ENCODE peak calls at places on chromosomes 16 and 17, in nine cellular contexts. One of them, this sample, is unnamed.
A peak's percentile ranks its signal among the peaks of the same experiment; 100 is the strongest.

GRCh38 chr17:48723555-48724239 is 712 bp downstream of the PRAC2 start:
- DNase-seq in GM12865: no peak
- DNase-seq in mesenchymal stem cell: peak; percentile 33
- DNase-seq in memory B cell: no peak
- DNase-seq in NCI-H1105: no peak
- DNase-seq in trophoblast cell: no peak
- DNase-seq in DMS 273 treated with DMSO at 0.1 percent for 48 hours: no peak
- DNase-seq in lower leg skin: peak; percentile 92
- DNase-seq in left ventricle myocardium inferior: no peak
- DNase-seq in this sample: no peak

GRCh38 chr17:66449418-66449977 is 147.1 kb downstream of the PRKCA start:
- DNase-seq in trophoblast cell: no peak
- DNase-seq in memory B cell: no peak
- DNase-seq in mesenchymal stem cell: peak; percentile 32
- DNase-seq in left ventricle myocardium inferior: no peak
- DNase-seq in DMS 273 treated with DMSO at 0.1 percent for 48 hours: no peak
- DNase-seq in NCI-H1105: no peak
- DNase-seq in lower leg skin: peak; percentile 43
- DNase-seq in GM12865: no peak
- DNase-seq in this sample: no peak

GRCh38 chr17:1470071-1470773 is 14.2 kb upstream of the CRK start:
- DNase-seq in memory B cell: no peak
- DNase-seq in lower leg skin: no peak
- DNase-seq in mesenchymal stem cell: no peak
- DNase-seq in trophoblast cell: no peak
- DNase-seq in left ventricle myocardium inferior: no peak
- DNase-seq in NCI-H1105: no peak
- DNase-seq in DMS 273 treated with DMSO at 0.1 percent for 48 hours: no peak
- DNase-seq in GM12865: no peak
- DNase-seq in this sample: no peak

GRCh38 chr17:31533546-31534155 is 142.2 kb downstream of the RAB11FIP4 start:
- DNase-seq in memory B cell: no peak
- DNase-seq in GM12865: no peak
- DNase-seq in trophoblast cell: peak; percentile 86
- DNase-seq in mesenchymal stem cell: peak; percentile 49
- DNase-seq in left ventricle myocardium inferior: no peak
- DNase-seq in NCI-H1105: no peak
- DNase-seq in DMS 273 treated with DMSO at 0.1 percent for 48 hours: no peak
- DNase-seq in lower leg skin: no peak
- DNase-seq in this sample: no peak

GRCh38 chr17:6682339-6682738 is 30.8 kb downstream of the C17orf100 start:
- DNase-seq in lower leg skin: no peak
- DNase-seq in memory B cell: no peak
- DNase-seq in left ventricle myocardium inferior: no peak
- DNase-seq in mesenchymal stem cell: no peak
- DNase-seq in trophoblast cell: no peak
- DNase-seq in NCI-H1105: no peak
- DNase-seq in DMS 273 treated with DMSO at 0.1 percent for 48 hours: no peak
- DNase-seq in GM12865: no peak
- DNase-seq in this sample: no peak

GRCh38 chr17:75301502-75302206 is 12.4 kb upstream of the SLC25A19 start:
- DNase-seq in lower leg skin: no peak
- DNase-seq in mesenchymal stem cell: no peak
- DNase-seq in NCI-H1105: no peak
- DNase-seq in GM12865: no peak
- DNase-seq in left ventricle myocardium inferior: no peak
- DNase-seq in DMS 273 treated with DMSO at 0.1 percent for 48 hours: no peak
- DNase-seq in memory B cell: no peak
- DNase-seq in trophoblast cell: no peak
- DNase-seq in this sample: no peak

GRCh38 chr17:35804658-35805192 is 4.6 kb upstream of the TAF15 start:
- DNase-seq in trophoblast cell: peak; percentile 66
- DNase-seq in mesenchymal stem cell: peak; percentile 95
- DNase-seq in memory B cell: no peak
- DNase-seq in GM12865: peak; percentile 87
- DNase-seq in DMS 273 treated with DMSO at 0.1 percent for 48 hours: peak; percentile 90
- DNase-seq in NCI-H1105: peak; percentile 33
- DNase-seq in lower leg skin: no peak
- DNase-seq in left ventricle myocardium inferior: no peak
- DNase-seq in this sample: no peak

GRCh38 chr16:57226701-57227621 is 18.1 kb upstream of the ARL2BP start:
- DNase-seq in memory B cell: no peak
- DNase-seq in GM12865: no peak
- DNase-seq in lower leg skin: no peak
- DNase-seq in left ventricle myocardium inferior: no peak
- DNase-seq in NCI-H1105: no peak
- DNase-seq in trophoblast cell: peak; percentile 64
- DNase-seq in DMS 273 treated with DMSO at 0.1 percent for 48 hours: no peak
- DNase-seq in mesenchymal stem cell: no peak
- DNase-seq in this sample: no peak

GRCh38 chr17:78918979-78919378 is 6.2 kb downstream of the TIMP2 start:
- DNase-seq in trophoblast cell: no peak
- DNase-seq in mesenchymal stem cell: no peak
- DNase-seq in DMS 273 treated with DMSO at 0.1 percent for 48 hours: no peak
- DNase-seq in GM12865: no peak
- DNase-seq in left ventricle myocardium inferior: no peak
- DNase-seq in NCI-H1105: no peak
- DNase-seq in lower leg skin: no peak
- DNase-seq in memory B cell: no peak
- DNase-seq in this sample: no peak

GRCh38 chr17:3748576-3748975 is 24.9 kb downstream of the HASPIN start:
- DNase-seq in lower leg skin: no peak
- DNase-seq in DMS 273 treated with DMSO at 0.1 percent for 48 hours: no peak
- DNase-seq in left ventricle myocardium inferior: no peak
- DNase-seq in memory B cell: no peak
- DNase-seq in mesenchymal stem cell: no peak
- DNase-seq in trophoblast cell: no peak
- DNase-seq in GM12865: no peak
- DNase-seq in NCI-H1105: no peak
- DNase-seq in this sample: no peak

GRCh38 chr17:48254896-48255295 is 147.3 kb downstream of the SNX11 start:
- DNase-seq in mesenchymal stem cell: peak; percentile 64
- DNase-seq in lower leg skin: no peak
- DNase-seq in left ventricle myocardium inferior: no peak
- DNase-seq in trophoblast cell: no peak
- DNase-seq in DMS 273 treated with DMSO at 0.1 percent for 48 hours: no peak
- DNase-seq in memory B cell: no peak
- DNase-seq in GM12865: no peak
- DNase-seq in NCI-H1105: no peak
- DNase-seq in this sample: no peak

GRCh38 chr16:9148376-9149015 is 57.1 kb downstream of the HAPSTR1 start:
- DNase-seq in left ventricle myocardium inferior: no peak
- DNase-seq in NCI-H1105: no peak
- DNase-seq in mesenchymal stem cell: no peak
- DNase-seq in trophoblast cell: no peak
- DNase-seq in memory B cell: no peak
- DNase-seq in DMS 273 treated with DMSO at 0.1 percent for 48 hours: no peak
- DNase-seq in GM12865: no peak
- DNase-seq in lower leg skin: no peak
- DNase-seq in this sample: no peak

GRCh38 chr16:54489225-54489781 is 202.7 kb upstream of the IRX3 start:
- DNase-seq in lower leg skin: no peak
- DNase-seq in NCI-H1105: peak; percentile 92
- DNase-seq in mesenchymal stem cell: no peak
- DNase-seq in DMS 273 treated with DMSO at 0.1 percent for 48 hours: no peak
- DNase-seq in GM12865: no peak
- DNase-seq in memory B cell: no peak
- DNase-seq in left ventricle myocardium inferior: no peak
- DNase-seq in trophoblast cell: no peak
- DNase-seq in this sample: no peak

GRCh38 chr16:4862639-4863038 is 15.4 kb downstream of the UBN1 start:
- DNase-seq in memory B cell: no peak
- DNase-seq in DMS 273 treated with DMSO at 0.1 percent for 48 hours: no peak
- DNase-seq in left ventricle myocardium inferior: no peak
- DNase-seq in lower leg skin: peak; percentile 63
- DNase-seq in GM12865: no peak
- DNase-seq in trophoblast cell: no peak
- DNase-seq in NCI-H1105: no peak
- DNase-seq in mesenchymal stem cell: peak; percentile 22
- DNase-seq in this sample: no peak

GRCh38 chr16:75229172-75230031 is 10.6 kb downstream of the CTRB1 start:
- DNase-seq in memory B cell: no peak
- DNase-seq in NCI-H1105: no peak
- DNase-seq in left ventricle myocardium inferior: no peak
- DNase-seq in DMS 273 treated with DMSO at 0.1 percent for 48 hours: no peak
- DNase-seq in GM12865: no peak
- DNase-seq in trophoblast cell: no peak
- DNase-seq in lower leg skin: no peak
- DNase-seq in mesenchymal stem cell: no peak
- DNase-seq in this sample: no peak

GRCh38 chr16:4373909-4374742 is 2.5 kb downstream of the VASN start:
- DNase-seq in memory B cell: no peak
- DNase-seq in NCI-H1105: no peak
- DNase-seq in GM12865: no peak
- DNase-seq in DMS 273 treated with DMSO at 0.1 percent for 48 hours: no peak
- DNase-seq in mesenchymal stem cell: peak; percentile 94
- DNase-seq in left ventricle myocardium inferior: peak; percentile 68
- DNase-seq in lower leg skin: peak; percentile 97
- DNase-seq in trophoblast cell: no peak
- DNase-seq in this sample: peak; percentile 94

GRCh38 chr16:14364386-14365199 is 265.5 kb downstream of the PARN start:
- DNase-seq in DMS 273 treated with DMSO at 0.1 percent for 48 hours: no peak
- DNase-seq in memory B cell: no peak
- DNase-seq in GM12865: no peak
- DNase-seq in left ventricle myocardium inferior: no peak
- DNase-seq in trophoblast cell: peak; percentile 99
- DNase-seq in lower leg skin: no peak
- DNase-seq in mesenchymal stem cell: peak; percentile 65
- DNase-seq in NCI-H1105: no peak
- DNase-seq in this sample: no peak

GRCh38 chr17:29007456-29008455 is 1.9 kb upstream of the SEZ6 start:
- DNase-seq in trophoblast cell: peak; percentile 65
- DNase-seq in DMS 273 treated with DMSO at 0.1 percent for 48 hours: no peak
- DNase-seq in memory B cell: no peak
- DNase-seq in lower leg skin: no peak
- DNase-seq in GM12865: no peak
- DNase-seq in NCI-H1105: no peak
- DNase-seq in mesenchymal stem cell: peak; percentile 21
- DNase-seq in left ventricle myocardium inferior: no peak
- DNase-seq in this sample: no peak

GRCh38 chr16:30356401-30357084 is 1.4 kb upstream of the CD2BP2 start:
- DNase-seq in NCI-H1105: peak; percentile 26
- DNase-seq in lower leg skin: no peak
- DNase-seq in memory B cell: no peak
- DNase-seq in DMS 273 treated with DMSO at 0.1 percent for 48 hours: no peak
- DNase-seq in left ventricle myocardium inferior: no peak
- DNase-seq in trophoblast cell: no peak
- DNase-seq in GM12865: no peak
- DNase-seq in mesenchymal stem cell: no peak
- DNase-seq in this sample: no peak

GRCh38 chr17:6569391-6570302 is 13.3 kb upstream of the PITPNM3 start:
- DNase-seq in DMS 273 treated with DMSO at 0.1 percent for 48 hours: no peak
- DNase-seq in GM12865: no peak
- DNase-seq in memory B cell: no peak
- DNase-seq in left ventricle myocardium inferior: no peak
- DNase-seq in mesenchymal stem cell: no peak
- DNase-seq in NCI-H1105: no peak
- DNase-seq in lower leg skin: no peak
- DNase-seq in trophoblast cell: no peak
- DNase-seq in this sample: no peak

GRCh38 chr16:88810166-88810867 is 1.4 kb downstream of the APRT start:
- DNase-seq in GM12865: peak; percentile 64
- DNase-seq in lower leg skin: no peak
- DNase-seq in memory B cell: no peak
- DNase-seq in DMS 273 treated with DMSO at 0.1 percent for 48 hours: no peak
- DNase-seq in trophoblast cell: peak; percentile 36
- DNase-seq in NCI-H1105: no peak
- DNase-seq in mesenchymal stem cell: peak; percentile 14
- DNase-seq in left ventricle myocardium inferior: no peak
- DNase-seq in this sample: no peak

GRCh38 chr17:37741334-37742113 is 3.3 kb downstream of the HNF1B start:
- DNase-seq in NCI-H1105: no peak
- DNase-seq in DMS 273 treated with DMSO at 0.1 percent for 48 hours: no peak
- DNase-seq in GM12865: no peak
- DNase-seq in mesenchymal stem cell: peak; percentile 28
- DNase-seq in memory B cell: no peak
- DNase-seq in lower leg skin: no peak
- DNase-seq in left ventricle myocardium inferior: no peak
- DNase-seq in trophoblast cell: no peak
- DNase-seq in this sample: no peak

This sample was measured in ascending aorta.